ENCODE peak calls at places on chromosome 20, in seven cellular contexts. One of them, this sample, is unnamed.

GRCh38 chr20:23257848-23258746 is 92.5 kb upstream of the NXT1 start:
- DNase-seq in stimulated activated CD4-positive, alpha-beta T cell treated with anti-CD3 and anti-CD28 coated beads, TNF-alpha, amount 100 ng/mL, for 48 hours: no peak
- DNase-seq in mesendoderm: peak; percentile 54
- DNase-seq in endothelial cell: no peak
- DNase-seq in HT1080: peak; percentile 95
- DNase-seq in amniotic epithelial cell: peak; percentile 87
- DNase-seq in activated CD4-positive, alpha-beta T cell treated with anti-CD3 and anti-CD28 coated beads for 4 hours: no peak
- DNase-seq in this sample: peak; percentile 87

GRCh38 chr20:21513881-21514540 is at the start of gene NKX2-2:
- DNase-seq in stimulated activated CD4-positive, alpha-beta T cell treated with anti-CD3 and anti-CD28 coated beads, TNF-alpha, amount 100 ng/mL, for 48 hours: no peak
- DNase-seq in mesendoderm: peak; percentile 89
- DNase-seq in endothelial cell: no peak
- DNase-seq in HT1080: no peak
- DNase-seq in amniotic epithelial cell: no peak
- DNase-seq in activated CD4-positive, alpha-beta T cell treated with anti-CD3 and anti-CD28 coated beads for 4 hours: no peak
- DNase-seq in this sample: no peak

GRCh38 chr20:38315290-38315966 is 11.5 kb downstream of the BPI start:
- DNase-seq in stimulated activated CD4-positive, alpha-beta T cell treated with anti-CD3 and anti-CD28 coated beads, TNF-alpha, amount 100 ng/mL, for 48 hours: no peak
- DNase-seq in mesendoderm: no peak
- DNase-seq in endothelial cell: no peak
- DNase-seq in HT1080: peak; percentile 29
- DNase-seq in amniotic epithelial cell: no peak
- DNase-seq in activated CD4-positive, alpha-beta T cell treated with anti-CD3 and anti-CD28 coated beads for 4 hours: no peak
- DNase-seq in this sample: no peak

GRCh38 chr20:59923514-59923913 is 9.9 kb downstream of the SYCP2 start:
- DNase-seq in stimulated activated CD4-positive, alpha-beta T cell treated with anti-CD3 and anti-CD28 coated beads, TNF-alpha, amount 100 ng/mL, for 48 hours: no peak
- DNase-seq in mesendoderm: no peak
- DNase-seq in endothelial cell: no peak
- DNase-seq in HT1080: no peak
- DNase-seq in amniotic epithelial cell: no peak
- DNase-seq in activated CD4-positive, alpha-beta T cell treated with anti-CD3 and anti-CD28 coated beads for 4 hours: no peak
- DNase-seq in this sample: peak; percentile 13

GRCh38 chr20:63819224-63819917 is 11.7 kb downstream of the ZBTB46 start:
- DNase-seq in stimulated activated CD4-positive, alpha-beta T cell treated with anti-CD3 and anti-CD28 coated beads, TNF-alpha, amount 100 ng/mL, for 48 hours: no peak
- DNase-seq in mesendoderm: peak; percentile 28
- DNase-seq in endothelial cell: no peak
- DNase-seq in HT1080: no peak
- DNase-seq in amniotic epithelial cell: no peak
- DNase-seq in activated CD4-positive, alpha-beta T cell treated with anti-CD3 and anti-CD28 coated beads for 4 hours: no peak
- DNase-seq in this sample: no peak

GRCh38 chr20:46539113-46539512 is 11.3 kb downstream of the OCSTAMP start:
- DNase-seq in stimulated activated CD4-positive, alpha-beta T cell treated with anti-CD3 and anti-CD28 coated beads, TNF-alpha, amount 100 ng/mL, for 48 hours: no peak
- DNase-seq in mesendoderm: peak; percentile 44
- DNase-seq in endothelial cell: no peak
- DNase-seq in HT1080: no peak
- DNase-seq in amniotic epithelial cell: no peak
- DNase-seq in activated CD4-positive, alpha-beta T cell treated with anti-CD3 and anti-CD28 coated beads for 4 hours: no peak
- DNase-seq in this sample: no peak

GRCh38 chr20:21262812-21263211 is 40.3 kb upstream of the XRN2 start:
- DNase-seq in stimulated activated CD4-positive, alpha-beta T cell treated with anti-CD3 and anti-CD28 coated beads, TNF-alpha, amount 100 ng/mL, for 48 hours: no peak
- DNase-seq in mesendoderm: no peak
- DNase-seq in endothelial cell: no peak
- DNase-seq in HT1080: no peak
- DNase-seq in amniotic epithelial cell: no peak
- DNase-seq in activated CD4-positive, alpha-beta T cell treated with anti-CD3 and anti-CD28 coated beads for 4 hours: no peak
- DNase-seq in this sample: no peak

GRCh38 chr20:16346956-16347355 is 226.3 kb downstream of the KIF16B start:
- DNase-seq in stimulated activated CD4-positive, alpha-beta T cell treated with anti-CD3 and anti-CD28 coated beads, TNF-alpha, amount 100 ng/mL, for 48 hours: no peak
- DNase-seq in mesendoderm: no peak
- DNase-seq in endothelial cell: no peak
- DNase-seq in HT1080: no peak
- DNase-seq in amniotic epithelial cell: no peak
- DNase-seq in activated CD4-positive, alpha-beta T cell treated with anti-CD3 and anti-CD28 coated beads for 4 hours: no peak
- DNase-seq in this sample: no peak

GRCh38 chr20:16885746-16886145 is 137.6 kb downstream of the OTOR start:
- DNase-seq in stimulated activated CD4-positive, alpha-beta T cell treated with anti-CD3 and anti-CD28 coated beads, TNF-alpha, amount 100 ng/mL, for 48 hours: no peak
- DNase-seq in mesendoderm: no peak
- DNase-seq in endothelial cell: no peak
- DNase-seq in HT1080: no peak
- DNase-seq in amniotic epithelial cell: no peak
- DNase-seq in activated CD4-positive, alpha-beta T cell treated with anti-CD3 and anti-CD28 coated beads for 4 hours: no peak
- DNase-seq in this sample: no peak

GRCh38 chr20:18359854-18360253 is 71.5 kb downstream of the ZNF133 start:
- DNase-seq in stimulated activated CD4-positive, alpha-beta T cell treated with anti-CD3 and anti-CD28 coated beads, TNF-alpha, amount 100 ng/mL, for 48 hours: no peak
- DNase-seq in mesendoderm: no peak
- DNase-seq in endothelial cell: no peak
- DNase-seq in HT1080: no peak
- DNase-seq in amniotic epithelial cell: no peak
- DNase-seq in activated CD4-positive, alpha-beta T cell treated with anti-CD3 and anti-CD28 coated beads for 4 hours: no peak
- DNase-seq in this sample: no peak